ENCODE peak calls at places on chromosomes 5 and 9, in five cellular contexts. One of them, this sample, is unnamed.

GRCh38 chr9:89952401-89952800 is 347.6 kb downstream of the GADD45G start:
- DNase-seq in IMR-90: peak; percentile 75
- DNase-seq in left lung: no peak
- DNase-seq in MM.1S: no peak
- DNase-seq in CD8-positive, alpha-beta memory T cell: no peak
- DNase-seq in this sample: no peak

GRCh38 chr9:35814106-35814840 is 569 bp downstream of the HINT2 start:
- DNase-seq in IMR-90: peak; percentile 41
- DNase-seq in left lung: no peak
- DNase-seq in MM.1S: peak; percentile 81
- DNase-seq in CD8-positive, alpha-beta memory T cell: peak; percentile 63
- DNase-seq in this sample: peak; percentile 85

GRCh38 chr5:1421521-1422341 is 23.5 kb downstream of the SLC6A3 start:
- DNase-seq in IMR-90: no peak
- DNase-seq in left lung: peak; percentile 71
- DNase-seq in MM.1S: no peak
- DNase-seq in CD8-positive, alpha-beta memory T cell: peak; percentile 39
- DNase-seq in this sample: peak; percentile 55

GRCh38 chr9:100294806-100295205 is 57.9 kb downstream of the TEX10 start:
- DNase-seq in IMR-90: no peak
- DNase-seq in left lung: no peak
- DNase-seq in MM.1S: no peak
- DNase-seq in CD8-positive, alpha-beta memory T cell: no peak
- DNase-seq in this sample: no peak

GRCh38 chr9:34386656-34387055 is 10.0 kb upstream of the MYORG start:
- DNase-seq in IMR-90: no peak
- DNase-seq in left lung: no peak
- DNase-seq in MM.1S: no peak
- DNase-seq in CD8-positive, alpha-beta memory T cell: no peak
- DNase-seq in this sample: no peak

GRCh38 chr9:86061972-86062739 is 37.2 kb downstream of the GOLM1 start:
- DNase-seq in IMR-90: no peak
- DNase-seq in left lung: no peak
- DNase-seq in MM.1S: no peak
- DNase-seq in CD8-positive, alpha-beta memory T cell: no peak
- DNase-seq in this sample: no peak

GRCh38 chr5:36832274-36832673 is 44.3 kb upstream of the NIPBL start:
- DNase-seq in IMR-90: no peak
- DNase-seq in left lung: no peak
- DNase-seq in MM.1S: no peak
- DNase-seq in CD8-positive, alpha-beta memory T cell: no peak
- DNase-seq in this sample: no peak

GRCh38 chr9:89022902-89023301 is 31.6 kb downstream of the S1PR3 start:
- DNase-seq in IMR-90: peak; percentile 79
- DNase-seq in left lung: peak; percentile 59
- DNase-seq in MM.1S: no peak
- DNase-seq in CD8-positive, alpha-beta memory T cell: no peak
- DNase-seq in this sample: no peak

GRCh38 chr5:127072861-127073846 is at the start of gene C5orf63:
- DNase-seq in IMR-90: peak; percentile 10
- DNase-seq in left lung: peak; percentile 93
- DNase-seq in MM.1S: peak; percentile 84
- DNase-seq in CD8-positive, alpha-beta memory T cell: peak; percentile 76
- DNase-seq in this sample: peak; percentile 90

GRCh38 chr5:120803282-120803681 is 339.2 kb downstream of the PRR16 start:
- DNase-seq in IMR-90: peak; percentile 54
- DNase-seq in left lung: no peak
- DNase-seq in MM.1S: peak; percentile 34
- DNase-seq in CD8-positive, alpha-beta memory T cell: no peak
- DNase-seq in this sample: no peak

GRCh38 chr5:171850354-171850947 is 64.8 kb downstream of the SMIM23 start:
- DNase-seq in IMR-90: no peak
- DNase-seq in left lung: no peak
- DNase-seq in MM.1S: peak; percentile 10
- DNase-seq in CD8-positive, alpha-beta memory T cell: no peak
- DNase-seq in this sample: no peak

GRCh38 chr5:14506661-14507060 is 74.9 kb upstream of the OTULINL start:
- DNase-seq in IMR-90: no peak
- DNase-seq in left lung: no peak
- DNase-seq in MM.1S: no peak
- DNase-seq in CD8-positive, alpha-beta memory T cell: no peak
- DNase-seq in this sample: no peak

GRCh38 chr9:37363124-37363523 is 59.4 kb upstream of the GRHPR start:
- DNase-seq in IMR-90: no peak
- DNase-seq in left lung: no peak
- DNase-seq in MM.1S: no peak
- DNase-seq in CD8-positive, alpha-beta memory T cell: no peak
- DNase-seq in this sample: no peak

GRCh38 chr5:111252799-111253564 is 28.8 kb downstream of the CAMK4 start:
- DNase-seq in IMR-90: no peak
- DNase-seq in left lung: no peak
- DNase-seq in MM.1S: peak; percentile 89
- DNase-seq in CD8-positive, alpha-beta memory T cell: no peak
- DNase-seq in this sample: no peak

GRCh38 chr9:27638716-27639115 is 65.4 kb upstream of the C9orf72 start:
- DNase-seq in IMR-90: no peak
- DNase-seq in left lung: no peak
- DNase-seq in MM.1S: no peak
- DNase-seq in CD8-positive, alpha-beta memory T cell: no peak
- DNase-seq in this sample: no peak

GRCh38 chr5:59817536-59817935 is 76.0 kb downstream of the PDE4D start:
- DNase-seq in IMR-90: no peak
- DNase-seq in left lung: no peak
- DNase-seq in MM.1S: no peak
- DNase-seq in CD8-positive, alpha-beta memory T cell: no peak
- DNase-seq in this sample: no peak

DNA sequence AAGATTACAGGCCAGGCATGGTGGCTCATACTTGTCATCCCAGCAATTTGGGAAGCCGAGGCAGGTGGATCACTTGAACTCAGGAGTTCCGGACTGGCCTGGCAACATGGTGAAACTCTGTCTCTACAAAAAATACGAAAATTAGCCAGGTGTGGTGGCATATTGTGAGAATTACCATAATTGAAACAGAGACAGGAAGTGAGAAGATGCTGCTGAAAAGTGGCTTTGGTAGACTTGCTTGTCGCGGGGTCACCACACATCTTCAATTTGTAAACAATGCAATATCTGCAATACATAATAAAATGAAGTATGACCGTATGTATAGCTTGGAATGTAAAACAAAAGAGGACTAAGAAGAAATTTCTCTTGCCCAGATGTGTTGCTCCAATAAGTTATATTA is 490.5 kb downstream of the GABRG2 start:
- DNase-seq in IMR-90: no peak
- DNase-seq in left lung: no peak
- DNase-seq in MM.1S: peak; percentile 28
- DNase-seq in CD8-positive, alpha-beta memory T cell: no peak
- DNase-seq in this sample: no peak
- H3K9me3 ChIP-seq in IMR-90: peaks cover 2% of the 10 kb centered on the region
- H3K9me3 ChIP-seq in left lung: peaks cover 4% of the 10 kb centered on the region
- H3K9me3 ChIP-seq in MM.1S: no peaks in the 10 kb centered on the region
- H3K9me3 ChIP-seq in CD8-positive, alpha-beta memory T cell: no peaks in the 10 kb centered on the region
- H3K9me3 ChIP-seq in this sample: no peaks in the 10 kb centered on the region

GRCh38 chr9:82637368-82637767 is 425.6 kb downstream of the RASEF start:
- DNase-seq in IMR-90: no peak
- DNase-seq in left lung: peak; percentile 31
- DNase-seq in MM.1S: no peak
- DNase-seq in CD8-positive, alpha-beta memory T cell: no peak
- DNase-seq in this sample: no peak
- H3K9me3 ChIP-seq in IMR-90: no peaks in the 10 kb centered on the region
- H3K9me3 ChIP-seq in left lung: peaks cover 22% of the 10 kb centered on the region
- H3K9me3 ChIP-seq in MM.1S: no peaks in the 10 kb centered on the region
- H3K9me3 ChIP-seq in CD8-positive, alpha-beta memory T cell: no peaks in the 10 kb centered on the region
- H3K9me3 ChIP-seq in this sample: no peaks in the 10 kb centered on the region

DNA sequence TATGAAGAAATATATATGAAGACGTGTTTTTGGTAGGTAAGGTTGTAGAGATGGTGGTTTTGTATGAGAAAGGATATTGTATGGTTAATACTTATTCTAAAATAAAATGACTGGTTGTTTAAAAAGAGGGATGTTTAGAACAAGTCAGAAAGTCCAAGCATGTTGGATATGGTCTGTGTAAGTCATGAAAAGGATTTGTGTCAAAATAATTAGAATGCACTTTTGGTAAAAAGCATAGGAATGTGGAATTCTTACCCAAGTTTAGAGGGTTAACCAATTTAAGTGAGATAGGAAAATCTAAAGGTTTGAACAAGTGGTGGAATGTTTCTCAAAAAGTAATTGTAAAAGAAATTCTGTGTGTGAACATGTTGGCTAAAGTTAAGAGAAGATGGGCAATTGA is 1556.5 kb upstream of the C9orf72 start:
- DNase-seq in IMR-90: no peak
- DNase-seq in left lung: no peak
- DNase-seq in MM.1S: no peak
- DNase-seq in CD8-positive, alpha-beta memory T cell: no peak
- DNase-seq in this sample: no peak
- H3K9me3 ChIP-seq in IMR-90: peaks cover 4% of the 10 kb centered on the region
- H3K9me3 ChIP-seq in left lung: peaks cover 52% of the 10 kb centered on the region
- H3K9me3 ChIP-seq in MM.1S: no peaks in the 10 kb centered on the region
- H3K9me3 ChIP-seq in CD8-positive, alpha-beta memory T cell: no peaks in the 10 kb centered on the region
- H3K9me3 ChIP-seq in this sample: no peaks in the 10 kb centered on the region

GRCh38 chr5:3384531-3384930 is 211.1 kb upstream of the IRX1 start:
- DNase-seq in IMR-90: no peak
- DNase-seq in left lung: no peak
- DNase-seq in MM.1S: no peak
- DNase-seq in CD8-positive, alpha-beta memory T cell: no peak
- DNase-seq in this sample: no peak
- H3K9me3 ChIP-seq in IMR-90: peaks cover 52% of the 10 kb centered on the region
- H3K9me3 ChIP-seq in left lung: peaks cover 6% of the 10 kb centered on the region
- H3K9me3 ChIP-seq in MM.1S: no peaks in the 10 kb centered on the region
- H3K9me3 ChIP-seq in CD8-positive, alpha-beta memory T cell: no peaks in the 10 kb centered on the region
- H3K9me3 ChIP-seq in this sample: no peaks in the 10 kb centered on the region

DNA sequence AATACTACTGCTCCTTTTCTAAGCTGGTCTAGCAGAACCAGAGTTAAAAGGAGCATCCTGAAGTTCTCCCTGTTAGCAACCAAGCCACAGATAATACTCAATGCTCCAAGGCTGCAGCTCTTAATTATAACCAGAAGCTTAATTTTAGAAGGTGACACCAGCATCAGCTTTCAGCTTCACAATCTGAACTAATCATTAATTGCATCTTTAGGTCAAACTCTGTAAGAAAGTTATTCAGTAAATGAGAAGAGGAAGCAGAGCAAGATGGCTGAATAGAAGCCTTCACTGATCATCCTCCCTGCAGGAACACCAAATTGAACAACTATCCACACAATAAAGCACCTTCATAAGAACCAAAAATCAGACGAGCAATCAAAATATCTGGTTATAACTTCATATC is 38.5 kb downstream of the APBA1 start:
- DNase-seq in IMR-90: no peak
- DNase-seq in left lung: no peak
- DNase-seq in MM.1S: no peak
- DNase-seq in CD8-positive, alpha-beta memory T cell: no peak
- DNase-seq in this sample: no peak
- H3K9me3 ChIP-seq in IMR-90: no peaks in the 10 kb centered on the region
- H3K9me3 ChIP-seq in left lung: no peaks in the 10 kb centered on the region
- H3K9me3 ChIP-seq in MM.1S: no peaks in the 10 kb centered on the region
- H3K9me3 ChIP-seq in CD8-positive, alpha-beta memory T cell: no peaks in the 10 kb centered on the region
- H3K9me3 ChIP-seq in this sample: no peaks in the 10 kb centered on the region

DNA sequence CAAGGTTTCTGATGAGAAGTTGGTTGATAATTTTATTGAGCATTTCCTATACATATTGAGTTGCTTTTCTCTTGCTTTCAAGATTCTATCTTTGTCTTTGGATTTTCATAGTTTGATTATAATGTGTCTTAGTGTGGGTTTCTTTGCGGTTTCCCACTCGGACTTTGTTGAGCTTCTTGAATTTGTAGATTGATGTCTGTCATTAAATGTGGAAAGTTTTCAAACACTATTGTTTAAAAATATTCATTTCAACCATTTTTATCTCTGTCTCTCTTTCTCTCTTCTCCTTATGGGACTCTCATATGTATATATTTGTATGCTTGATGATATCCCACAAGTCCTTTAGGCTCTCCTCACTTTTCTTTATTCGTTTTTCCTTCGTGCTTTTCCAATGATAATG is 18.5 kb upstream of the PCDHA1 start:
- DNase-seq in IMR-90: no peak
- DNase-seq in left lung: no peak
- DNase-seq in MM.1S: no peak
- DNase-seq in CD8-positive, alpha-beta memory T cell: no peak
- DNase-seq in this sample: no peak
- H3K9me3 ChIP-seq in IMR-90: peaks cover 31% of the 10 kb centered on the region
- H3K9me3 ChIP-seq in left lung: peaks cover 100% of the 10 kb centered on the region
- H3K9me3 ChIP-seq in MM.1S: no peaks in the 10 kb centered on the region
- H3K9me3 ChIP-seq in CD8-positive, alpha-beta memory T cell: peaks cover 37% of the 10 kb centered on the region
- H3K9me3 ChIP-seq in this sample: peaks cover 89% of the 10 kb centered on the region

GRCh38 chr5:141384471-141385267 is 2.1 kb downstream of the PCDHGA7 start:
- DNase-seq in IMR-90: no peak
- DNase-seq in left lung: no peak
- DNase-seq in MM.1S: no peak
- DNase-seq in CD8-positive, alpha-beta memory T cell: no peak
- DNase-seq in this sample: no peak
- H3K9me3 ChIP-seq in IMR-90: peaks cover 43% of the 10 kb centered on the region
- H3K9me3 ChIP-seq in left lung: peaks cover 91% of the 10 kb centered on the region
- H3K9me3 ChIP-seq in MM.1S: no peaks in the 10 kb centered on the region
- H3K9me3 ChIP-seq in CD8-positive, alpha-beta memory T cell: no peaks in the 10 kb centered on the region
- H3K9me3 ChIP-seq in this sample: peaks cover 24% of the 10 kb centered on the region

DNA sequence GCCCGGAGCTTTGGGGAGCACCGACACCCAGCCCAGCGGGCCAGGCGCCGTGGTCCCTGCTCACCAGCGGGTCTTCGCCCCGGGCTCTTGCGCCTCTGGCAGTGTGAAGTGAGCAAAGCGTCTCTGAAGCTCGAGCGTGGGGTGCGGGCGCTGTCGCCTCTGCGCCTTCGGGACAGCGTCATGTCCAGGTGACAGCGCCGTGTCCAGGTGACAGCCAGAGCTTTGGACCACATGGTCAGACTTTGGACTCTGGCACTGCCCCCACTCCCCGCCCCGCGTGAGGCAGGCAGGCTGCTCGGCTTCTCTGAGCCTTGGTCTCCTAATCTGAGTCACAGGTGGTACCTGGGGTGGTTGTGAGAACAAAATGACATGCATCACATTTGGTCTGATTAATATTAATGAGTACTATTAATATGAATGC is 156.8 kb downstream of the OLFM1 start:
- DNase-seq in IMR-90: no peak
- DNase-seq in left lung: peak; percentile 69
- DNase-seq in MM.1S: no peak
- DNase-seq in CD8-positive, alpha-beta memory T cell: peak; percentile 40
- DNase-seq in this sample: peak; percentile 59
- H3K9me3 ChIP-seq in IMR-90: peaks cover 37% of the 10 kb centered on the region
- H3K9me3 ChIP-seq in left lung: no peaks in the 10 kb centered on the region
- H3K9me3 ChIP-seq in MM.1S: no peaks in the 10 kb centered on the region
- H3K9me3 ChIP-seq in CD8-positive, alpha-beta memory T cell: no peaks in the 10 kb centered on the region
- H3K9me3 ChIP-seq in this sample: no peaks in the 10 kb centered on the region

GRCh38 chr5:44932922-44933585 is 124.3 kb downstream of the MRPS30 start:
- DNase-seq in IMR-90: no peak
- DNase-seq in left lung: no peak
- DNase-seq in MM.1S: peak; percentile 77
- DNase-seq in CD8-positive, alpha-beta memory T cell: no peak
- DNase-seq in this sample: no peak

GRCh38 chr5:44933686-44934085 is 124.9 kb downstream of the MRPS30 start:
- DNase-seq in IMR-90: no peak
- DNase-seq in left lung: no peak
- DNase-seq in MM.1S: no peak
- DNase-seq in CD8-positive, alpha-beta memory T cell: no peak
- DNase-seq in this sample: no peak

GRCh38 chr5:44935871-44936270 is 127.1 kb downstream of the MRPS30 start:
- DNase-seq in IMR-90: no peak
- DNase-seq in left lung: no peak
- DNase-seq in MM.1S: no peak
- DNase-seq in CD8-positive, alpha-beta memory T cell: no peak
- DNase-seq in this sample: no peak

GRCh38 chr5:44935262-44935661 is 126.5 kb downstream of the MRPS30 start:
- DNase-seq in IMR-90: no peak
- DNase-seq in left lung: no peak
- DNase-seq in MM.1S: peak; percentile 60
- DNase-seq in CD8-positive, alpha-beta memory T cell: no peak
- DNase-seq in this sample: no peak
- H3K9me3 ChIP-seq in IMR-90: peaks cover 10% of the 10 kb centered on the region
- H3K9me3 ChIP-seq in left lung: peaks cover 17% of the 10 kb centered on the region
- H3K9me3 ChIP-seq in MM.1S: no peaks in the 10 kb centered on the region
- H3K9me3 ChIP-seq in CD8-positive, alpha-beta memory T cell: no peaks in the 10 kb centered on the region
- H3K9me3 ChIP-seq in this sample: no peaks in the 10 kb centered on the region

This sample was measured in upper lobe of right lung.